ENCODE peak calls at places on chromosomes 16 and 17, in six cellular contexts. D is A549; M is WTC11; B is CD4-positive, alpha-beta T cell; S is heart right ventricle; F is progenitor cell of endocrine pancreas. O is an unnamed sample.
A peak's percentile ranks its signal among the peaks of the same experiment; 100 is the strongest.

GRCh38 chr17:72467841-72468653 is 347.2 kb downstream of the SOX9 start:
- DNase-seq in D (no peak), M (no peak), B (no peak), S (peak; percentile 26), F (no peak), O (no peak)

GRCh38 chr16:2194852-2195315 is 1.5 kb downstream of the CASKIN1 start:
- DNase-seq in D (peak; percentile 69), M (peak; percentile 73), B (peak; percentile 36), S (no peak), F (no peak), O (no peak)

GRCh38 chr17:68733241-68734176 is 132.3 kb upstream of the FAM20A start:
- DNase-seq in D (no peak), M (no peak), B (no peak), S (no peak), F (no peak), O (no peak)

GRCh38 chr17:7897773-7898172 is 9.2 kb downstream of the CHD3 start:
- DNase-seq in D (peak; percentile 55), M (no peak), B (no peak), S (no peak), F (no peak), O (peak; percentile 26)

GRCh38 chr17:14552311-14552710 is 251.4 kb downstream of the HS3ST3B1 start:
- DNase-seq in D (no peak), M (no peak), B (no peak), S (no peak), F (no peak), O (no peak)

GRCh38 chr16:71412270-71413160 is 29.3 kb downstream of the TLE7 start:
- DNase-seq in D (peak; percentile 89), M (peak; percentile 87), B (peak; percentile 57), S (peak; percentile 29), F (peak; percentile 67), O (peak; percentile 69)

GRCh38 chr17:80388601-80389000 is 26.4 kb upstream of the ENDOV start:
- DNase-seq in D (no peak), M (no peak), B (no peak), S (no peak), F (no peak), O (no peak)

GRCh38 chr17:55699178-55699865 is 23.3 kb downstream of the TMEM100 start:
- DNase-seq in D (no peak), M (no peak), B (no peak), S (no peak), F (no peak), O (no peak)

GRCh38 chr17:49695698-49696232 is 12.0 kb downstream of the SLC35B1 start:
- DNase-seq in D (no peak), M (no peak), B (no peak), S (no peak), F (no peak), O (no peak)

GRCh38 chr17:76793775-76794174 is 55.9 kb downstream of the MFSD11 start:
- DNase-seq in D (peak; percentile 59), M (no peak), B (no peak), S (no peak), F (no peak), O (no peak)

GRCh38 chr17:67080804-67081203 is 36.5 kb downstream of the CACNG1 start:
- DNase-seq in D (no peak), M (no peak), B (no peak), S (no peak), F (no peak), O (no peak)

GRCh38 chr16:11285842-11286241 is 4.7 kb upstream of the PRM1 start:
- DNase-seq in D (no peak), M (no peak), B (no peak), S (no peak), F (no peak), O (no peak)

GRCh38 chr17:77279448-77280303 is 138.9 kb downstream of the SEC14L1 start:
- DNase-seq in D (no peak), M (no peak), B (no peak), S (no peak), F (no peak), O (no peak)

GRCh38 chr17:78416311-78416711 is 37.9 kb downstream of the PGS1 start:
- DNase-seq in D (no peak), M (no peak), B (no peak), S (no peak), F (no peak), O (no peak)

GRCh38 chr16:68360971-68361370 is 50.2 kb downstream of the PRMT7 start:
- DNase-seq in D (no peak), M (no peak), B (no peak), S (no peak), F (no peak), O (peak; percentile 66)
- TF ChIP-seq CTCF in D (no peak), M (no peak), B (no peak), S (no peak), F (no peak), O (no peak)

GRCh38 chr17:31072186-31072585 is 22.6 kb upstream of the NF1 start:
- DNase-seq in D (no peak), M (no peak), B (no peak), S (no peak), F (no peak), O (no peak)

GRCh38 chr17:31073411-31073810 is 21.4 kb upstream of the NF1 start:
- DNase-seq in D (no peak), M (no peak), B (no peak), S (no peak), F (no peak), O (no peak)

GRCh38 chr17:31067699-31068184 is 27.0 kb upstream of the NF1 start:
- DNase-seq in D (peak; percentile 63), M (no peak), B (no peak), S (no peak), F (no peak), O (no peak)

GRCh38 chr17:31064707-31065106 is 30.1 kb upstream of the NF1 start:
- DNase-seq in D (no peak), M (no peak), B (no peak), S (no peak), F (no peak), O (no peak)

GRCh38 chr17:31068291-31068690 is 26.5 kb upstream of the NF1 start:
- DNase-seq in D (no peak), M (peak; percentile 80), B (peak; percentile 21), S (peak; percentile 18), F (peak; percentile 17), O (peak; percentile 61)
- TF ChIP-seq CTCF in D (peak; percentile 41), M (peak; percentile 33), B (peak; percentile 28), S (peak; percentile 36), F (peak; percentile 57), O (peak; percentile 20)

GRCh38 chr16:14629919-14630619 is at the start of gene PARN:
- DNase-seq in D (peak; percentile 97), M (peak; percentile 98), B (peak; percentile 95), S (peak; percentile 97), F (peak; percentile 94), O (peak; percentile 92)
- TF ChIP-seq CTCF in D (no peak), M (no peak), B (no peak), S (no peak), F (no peak), O (peak; percentile 37)

GRCh38 chr17:74070374-74070773 is 133.1 kb upstream of the RPL38 start:
- DNase-seq in D (no peak), M (no peak), B (no peak), S (no peak), F (no peak), O (no peak)
- TF ChIP-seq CTCF in D (no peak), M (no peak), B (no peak), S (no peak), F (no peak), O (no peak)

O was measured in dorsolateral prefrontal cortex.